ENCODE peak calls at places on chromosome 4, in five cellular contexts. A is HEK293T; F is CD4-positive, alpha-beta T cell; E is AML-193; G is choroid plexus epithelial cell. J is an unnamed sample.
A peak's percentile ranks its signal among the peaks of the same experiment; 100 is the strongest.

GRCh38 chr4:13142191-13142590 is 341.9 kb downstream of the RAB28 start:
- DNase-seq in A (no peak), F (no peak), E (no peak), G (no peak), J (no peak)

GRCh38 chr4:123524958-123525628 is 128.5 kb downstream of the SPRY1 start:
- DNase-seq in A (no peak), F (no peak), E (no peak), G (peak; percentile 47), J (no peak)

GRCh38 chr4:143438710-143439109 is 74.8 kb upstream of the SMARCA5 start:
- DNase-seq in A (no peak), F (no peak), E (no peak), G (no peak), J (no peak)

GRCh38 chr4:93409035-93409434 is 419.5 kb upstream of the ATOH1 start:
- DNase-seq in A (no peak), F (no peak), E (no peak), G (no peak), J (no peak)

GRCh38 chr4:184163813-184164212 is 53.9 kb downstream of the ENPP6 start:
- DNase-seq in A (peak; percentile 66), F (no peak), E (peak; percentile 44), G (peak; percentile 34), J (peak; percentile 21)

GRCh38 chr4:53644607-53645006 is 53.3 kb upstream of the LNX1 start:
- DNase-seq in A (no peak), F (no peak), E (no peak), G (no peak), J (no peak)

GRCh38 chr4:155529197-155529596 is 137.5 kb upstream of the GUCY1A1 start:
- DNase-seq in A (no peak), F (no peak), E (no peak), G (peak; percentile 56), J (peak; percentile 69)

GRCh38 chr4:37983951-37984350 is 23.8 kb downstream of the PTTG2 start:
- DNase-seq in A (no peak), F (no peak), E (no peak), G (no peak), J (peak; percentile 37)

GRCh38 chr4:145716200-145716599 is 36.3 kb downstream of the C4orf51 start:
- DNase-seq in A (no peak), F (no peak), E (no peak), G (peak; percentile 26), J (peak; percentile 8)

GRCh38 chr4:4762909-4763814 is 96.3 kb upstream of the MSX1 start:
- DNase-seq in A (peak; percentile 58), F (no peak), E (no peak), G (peak; percentile 93), J (peak; percentile 60)

GRCh38 chr4:2286904-2287593 is 25.1 kb upstream of the MXD4 start:
- DNase-seq in A (no peak), F (no peak), E (no peak), G (peak; percentile 35), J (peak; percentile 52)

GRCh38 chr4:48315728-48316630 is 25.4 kb upstream of the SLAIN2 start:
- DNase-seq in A (peak; percentile 44), F (no peak), E (peak; percentile 35), G (peak; percentile 85), J (peak; percentile 80)

GRCh38 chr4:99323761-99324160 is 2.6 kb upstream of the ADH1B start:
- DNase-seq in A (no peak), F (no peak), E (no peak), G (peak; percentile 89), J (peak; percentile 95)

GRCh38 chr4:3413675-3414420 is 27.9 kb upstream of the HGFAC start:
- DNase-seq in A (no peak), F (no peak), E (no peak), G (no peak), J (no peak)

GRCh38 chr4:56434599-56435000 is 815 bp downstream of the PPAT start:
- DNase-seq in A (peak; percentile 30), F (no peak), E (peak; percentile 33), G (peak; percentile 76), J (peak; percentile 58)

GRCh38 chr4:5888222-5888701 is 4.6 kb downstream of the CRMP1 start:
- DNase-seq in A (peak; percentile 62), F (no peak), E (no peak), G (no peak), J (no peak)

GRCh38 chr4:173494013-173494970 is 35.7 kb downstream of the HAND2 start:
- DNase-seq in A (peak; percentile 74), F (peak; percentile 38), E (peak; percentile 84), G (peak; percentile 77), J (peak; percentile 78)

GRCh38 chr4:154503598-154503997 is 12.0 kb upstream of the DCHS2 start:
- DNase-seq in A (peak; percentile 22), F (no peak), E (peak; percentile 19), G (peak; percentile 43), J (peak; percentile 41)

GRCh38 chr4:55754754-55755350 is 64.7 kb upstream of the EXOC1L start:
- DNase-seq in A (no peak), F (no peak), E (no peak), G (peak; percentile 77), J (peak; percentile 80)

GRCh38 chr4:108008721-108009120 is 19.0 kb downstream of the HADH start:
- DNase-seq in A (no peak), F (no peak), E (no peak), G (peak; percentile 46), J (peak; percentile 90)

GRCh38 chr4:166078956-166079355 is 205.9 kb downstream of the TLL1 start:
- DNase-seq in A (no peak), F (no peak), E (no peak), G (peak; percentile 15), J (peak; percentile 9)

GRCh38 chr4:72326692-72327632 is 242.1 kb downstream of the ADAMTS3 start:
- DNase-seq in A (peak; percentile 36), F (no peak), E (peak; percentile 4), G (peak; percentile 75), J (peak; percentile 57)

GRCh38 chr4:80237992-80238391 is 28.5 kb upstream of the FGF5 start:
- DNase-seq in A (no peak), F (no peak), E (no peak), G (peak; percentile 62), J (peak; percentile 96)

GRCh38 chr4:55819634-55820033 is at the start of gene EXOC1L:
- DNase-seq in A (peak; percentile 83), F (no peak), E (no peak), G (peak; percentile 12), J (peak; percentile 10)

GRCh38 chr4:40462326-40462725 is 127.2 kb downstream of the CHRNA9 start:
- DNase-seq in A (no peak), F (no peak), E (no peak), G (no peak), J (no peak)

GRCh38 chr4:139530833-139531427 is 25.1 kb downstream of the SETD7 start:
- DNase-seq in A (peak; percentile 79), F (peak; percentile 58), E (peak; percentile 26), G (peak; percentile 63), J (peak; percentile 41)

GRCh38 chr4:122576261-122577188 is 44.3 kb downstream of the IL21 start:
- DNase-seq in A (peak; percentile 38), F (no peak), E (peak; percentile 49), G (peak; percentile 78), J (peak; percentile 60)

GRCh38 chr4:100848865-100849264 is 331.0 kb upstream of the EMCN start:
- DNase-seq in A (no peak), F (no peak), E (peak; percentile 16), G (no peak), J (no peak)

GRCh38 chr4:189548484-189549160 is 392.1 kb upstream of the FRG1 start:
- DNase-seq in A (no peak), F (no peak), E (no peak), G (no peak), J (no peak)

GRCh38 chr4:141853091-141853734 is 216.8 kb downstream of the IL15 start:
- DNase-seq in A (no peak), F (no peak), E (no peak), G (no peak), J (peak; percentile 2)

GRCh38 chr4:31662951-31663350 is 942.8 kb downstream of the PCDH7 start:
- DNase-seq in A (no peak), F (no peak), E (no peak), G (no peak), J (no peak)

GRCh38 chr4:10743357-10743756 is 58.8 kb upstream of the CLNK start:
- DNase-seq in A (no peak), F (no peak), E (no peak), G (no peak), J (no peak)

GRCh38 chr4:84901745-84902283 is 64.7 kb downstream of the WDFY3 start:
- DNase-seq in A (no peak), F (no peak), E (no peak), G (no peak), J (no peak)

GRCh38 chr4:82515705-82516104 is 46.1 kb downstream of the TMEM150C start:
- DNase-seq in A (no peak), F (no peak), E (no peak), G (peak; percentile 89), J (peak; percentile 78)

GRCh38 chr4:29717658-29718057 is 1002.5 kb upstream of the PCDH7 start:
- DNase-seq in A (no peak), F (no peak), E (no peak), G (no peak), J (peak; percentile 32)

GRCh38 chr4:65592089-65592488 is 78.2 kb downstream of the EPHA5 start:
- DNase-seq in A (no peak), F (no peak), E (no peak), G (no peak), J (no peak)

J was measured in fibroblast of mammary gland.